ENCODE peak calls at places on chromosome 19, in five cellular contexts. M is K562, F is IMR-90, E is GM12878, P is SK-N-SH. A is an unnamed sample.

GRCh38 chr19:44640518-44640917 is 3.2 kb upstream of the PVR start:
- DNase-seq in M (no peak), F (peak; percentile 58), E (no peak), P (no peak), A (no peak)

GRCh38 chr19:2274937-2275535 is 6.9 kb downstream of the PEAK3 start:
- DNase-seq in M (peak; percentile 53), F (peak; percentile 64), E (no peak), P (peak; percentile 89), A (peak; percentile 68)

GRCh38 chr19:41264581-41265375 is 606 bp downstream of the HNRNPUL1 start:
- DNase-seq in M (peak; percentile 66), F (peak; percentile 34), E (no peak), P (peak; percentile 67), A (peak; percentile 82)

GRCh38 chr19:43468354-43469159 is 3.1 kb upstream of the LYPD3 start:
- DNase-seq in M (no peak), F (no peak), E (no peak), P (no peak), A (no peak)

GRCh38 chr19:48539503-48540096 is 12.4 kb upstream of the SULT2B1 start:
- DNase-seq in M (peak; percentile 12), F (peak; percentile 82), E (no peak), P (peak; percentile 63), A (peak; percentile 94)

GRCh38 chr19:51246153-51246552 is 4.7 kb upstream of the SIGLECL1 start:
- DNase-seq in M (peak; percentile 27), F (peak; percentile 1), E (no peak), P (no peak), A (no peak)

GRCh38 chr19:7294571-7295212 is 478 bp upstream of the INSR start:
- DNase-seq in M (peak; percentile 24), F (peak; percentile 16), E (no peak), P (peak; percentile 86), A (peak; percentile 76)

GRCh38 chr19:1090731-1091543 is 4.2 kb downstream of the POLR2E start:
- DNase-seq in M (no peak), F (no peak), E (no peak), P (no peak), A (no peak)

GRCh38 chr19:53947624-53948023 is 15.1 kb upstream of the CACNG8 start:
- DNase-seq in M (peak; percentile 55), F (no peak), E (no peak), P (peak; percentile 65), A (peak; percentile 67)

GRCh38 chr19:41575998-41576397 is at the start of gene CEACAM21:
- DNase-seq in M (no peak), F (no peak), E (no peak), P (no peak), A (no peak)

GRCh38 chr19:1910169-1910568 is 5.0 kb downstream of the ADAT3 start:
- DNase-seq in M (no peak), F (peak; percentile 20), E (no peak), P (peak; percentile 90), A (no peak)

GRCh38 chr19:42311612-42312160 is 1.4 kb upstream of the TMEM145 start:
- DNase-seq in M (peak; percentile 50), F (no peak), E (no peak), P (peak; percentile 63), A (peak; percentile 71)

GRCh38 chr19:40232949-40233810 is 6.7 kb upstream of the CCNP start:
- DNase-seq in M (no peak), F (no peak), E (no peak), P (no peak), A (no peak)

GRCh38 chr19:17488593-17489391 is 18.5 kb downstream of the SLC27A1 start:
- DNase-seq in M (peak; percentile 93), F (no peak), E (no peak), P (peak; percentile 79), A (no peak)

GRCh38 chr19:4986056-4986455 is 17.1 kb downstream of the KDM4B start:
- DNase-seq in M (no peak), F (no peak), E (no peak), P (no peak), A (no peak)

GRCh38 chr19:2070436-2070827 is 19.4 kb upstream of the MKNK2 start:
- DNase-seq in M (no peak), F (no peak), E (no peak), P (no peak), A (no peak)

GRCh38 chr19:17097593-17098126 is 22.1 kb downstream of the MYO9B start:
- DNase-seq in M (peak; percentile 75), F (peak; percentile 41), E (no peak), P (no peak), A (no peak)

GRCh38 chr19:1112254-1113208 is 8.7 kb downstream of the GPX4 start:
- DNase-seq in M (peak; percentile 90), F (no peak), E (no peak), P (peak; percentile 79), A (no peak)

GRCh38 chr19:33473644-33474305 is 47.8 kb downstream of the PEPD start:
- DNase-seq in M (no peak), F (peak; percentile 55), E (no peak), P (no peak), A (no peak)

GRCh38 chr19:18063463-18063862 is 23.3 kb downstream of the IL12RB1 start:
- DNase-seq in M (peak; percentile 35), F (no peak), E (no peak), P (peak; percentile 3), A (no peak)

GRCh38 chr19:44055870-44056269 is 4.0 kb downstream of the ZNF223 start:
- DNase-seq in M (no peak), F (no peak), E (no peak), P (no peak), A (no peak)

GRCh38 chr19:2171349-2172145 is 7.8 kb downstream of the DOT1L start:
- DNase-seq in M (peak; percentile 74), F (peak; percentile 36), E (peak; percentile 90), P (peak; percentile 67), A (no peak)

GRCh38 chr19:33282036-33282686 is 20.2 kb downstream of the CEBPA start:
- DNase-seq in M (no peak), F (no peak), E (no peak), P (no peak), A (no peak)

GRCh38 chr19:1807695-1808394 is 4.2 kb downstream of the ATP8B3 start:
- DNase-seq in M (no peak), F (no peak), E (no peak), P (no peak), A (no peak)

GRCh38 chr19:42267644-42268141 is 1.4 kb upstream of the CIC start:
- DNase-seq in M (no peak), F (no peak), E (no peak), P (no peak), A (no peak)

GRCh38 chr19:55044771-55045716 is 7.0 kb upstream of the GP6 start:
- DNase-seq in M (no peak), F (no peak), E (no peak), P (no peak), A (no peak)

GRCh38 chr19:6723738-6724137 is 3.3 kb upstream of the C3 start:
- DNase-seq in M (no peak), F (no peak), E (no peak), P (no peak), A (no peak)

GRCh38 chr19:2294377-2295335 is 12.7 kb upstream of the PEAK3 start:
- DNase-seq in M (no peak), F (peak; percentile 54), E (no peak), P (peak; percentile 93), A (no peak)

GRCh38 chr19:1168877-1169791 is 4.9 kb downstream of the SBNO2 start:
- DNase-seq in M (no peak), F (peak; percentile 85), E (no peak), P (no peak), A (peak; percentile 73)

DNA sequence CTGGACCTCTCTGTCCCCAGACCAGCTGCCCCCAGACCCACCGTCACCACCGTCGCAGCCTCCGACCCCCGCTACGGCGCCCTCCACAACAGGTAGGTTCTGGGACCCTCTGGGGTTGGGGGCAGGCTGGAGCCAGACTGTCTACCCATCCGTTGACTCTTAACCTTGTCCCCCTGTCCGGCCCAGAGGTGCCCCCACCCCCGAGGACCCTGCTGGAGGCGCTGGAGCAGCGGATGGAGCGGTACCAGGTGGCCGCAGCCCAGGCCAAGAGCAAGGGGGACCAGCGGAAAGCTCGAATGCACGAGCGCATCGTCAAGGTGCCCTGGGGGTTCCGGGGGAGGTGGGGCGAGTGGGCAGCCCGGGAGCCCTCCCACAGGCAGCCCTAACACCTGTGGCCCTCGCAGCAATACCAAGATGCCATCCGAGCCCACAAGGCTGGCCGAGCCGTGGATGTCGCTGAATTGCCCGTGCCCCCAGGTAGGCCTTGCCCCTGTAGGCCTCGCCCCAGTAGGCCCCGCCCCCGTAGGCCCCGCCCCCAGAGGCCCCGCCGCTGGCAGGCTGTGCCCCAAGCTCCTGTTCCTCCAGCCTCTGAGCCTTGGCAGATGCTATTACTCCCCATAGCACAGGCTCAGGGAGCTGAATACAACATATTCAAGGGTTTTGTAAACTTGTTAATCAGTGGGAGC is 12.9 kb downstream of the CC2D1A start:
- DNase-seq in M (no peak), F (no peak), E (no peak), P (peak; percentile 40), A (no peak)
- TF ChIP-seq RCOR1 in M (no peak), F (no peak), E (no peak), P (no peak), A (no peak)

GRCh38 chr19:34778342-34778741 is 5.3 kb upstream of the ZNF599 start:
- DNase-seq in M (no peak), F (no peak), E (no peak), P (no peak), A (no peak)
- TF ChIP-seq RCOR1 in M (no peak), F (no peak), E (no peak), P (no peak), A (no peak)

DNA sequence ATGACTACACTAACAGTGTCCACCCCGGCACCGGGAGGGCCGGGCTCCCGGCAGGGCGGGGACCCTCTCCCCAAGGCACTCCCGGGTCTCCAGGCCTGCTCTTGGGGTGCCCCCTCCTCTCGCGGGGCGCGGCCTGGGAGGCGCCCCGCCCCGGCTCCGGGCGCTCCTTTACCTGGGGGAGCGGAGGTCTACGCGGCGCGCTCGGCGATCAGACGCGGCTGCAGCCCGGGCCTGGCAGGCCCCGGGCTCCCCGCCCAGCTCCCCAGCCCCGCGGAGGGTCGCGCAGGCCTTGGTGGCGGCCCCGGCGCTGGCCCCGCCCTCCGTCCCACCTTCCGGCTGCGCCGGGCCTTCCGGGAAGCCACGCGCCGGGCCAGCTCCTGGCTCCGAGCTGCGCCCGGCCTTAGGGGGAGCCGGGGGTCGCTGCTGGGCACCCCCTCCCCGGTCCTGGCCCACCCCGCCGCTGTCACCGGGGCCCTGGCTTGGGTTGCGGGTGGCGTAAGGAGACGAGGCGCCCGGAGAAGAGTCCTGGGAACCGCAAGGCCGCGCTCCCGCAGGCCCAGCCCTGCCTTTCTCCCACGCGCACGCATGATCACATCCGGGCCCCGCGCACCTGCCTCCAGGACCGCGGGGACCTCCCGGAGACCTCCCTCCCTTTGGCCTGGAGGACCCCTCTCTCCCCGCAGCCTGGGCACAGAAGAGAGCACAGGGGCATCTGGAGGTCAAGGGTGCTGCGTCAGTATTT is at the start of gene C19orf12:
- DNase-seq in M (peak; percentile 72), F (peak; percentile 23), E (no peak), P (peak; percentile 93), A (peak; percentile 77)
- TF ChIP-seq RCOR1 in M (no peak), F (no peak), E (no peak), P (no peak), A (no peak)

GRCh38 chr19:15628236-15629002 is 12.3 kb upstream of the CYP4F3 start:
- DNase-seq in M (no peak), F (no peak), E (no peak), P (no peak), A (no peak)

GRCh38 chr19:15622991-15623390 is 8.0 kb downstream of the CYP4F8 start:
- DNase-seq in M (no peak), F (no peak), E (no peak), P (no peak), A (no peak)

GRCh38 chr19:15629003-15629880 is 11.5 kb upstream of the CYP4F3 start:
- DNase-seq in M (peak; percentile 75), F (peak; percentile 19), E (peak; percentile 9), P (peak; percentile 86), A (peak; percentile 58)

GRCh38 chr19:15621801-15622200 is 6.8 kb downstream of the CYP4F8 start:
- DNase-seq in M (no peak), F (no peak), E (no peak), P (no peak), A (no peak)

GRCh38 chr19:15623711-15624318 is 8.8 kb downstream of the CYP4F8 start:
- DNase-seq in M (peak; percentile 31), F (no peak), E (no peak), P (no peak), A (no peak)
- TF ChIP-seq RCOR1 in M (peak; percentile 25), F (no peak), E (no peak), P (no peak), A (no peak)